ENCODE peak calls at places on chromosomes 13 and 19, in five cellular contexts. One of them, this sample, is unnamed.

GRCh38 chr13:101415358-101416174 is 742 bp downstream of the NALCN start:
- DNase-seq in ovary: no peak
- DNase-seq in neural progenitor cell: peak; percentile 3
- DNase-seq in heart left ventricle: peak; percentile 61
- DNase-seq in astrocyte: no peak
- DNase-seq in this sample: no peak

GRCh38 chr19:1624458-1624857 is 19.2 kb upstream of the UQCR11 start:
- DNase-seq in heart left ventricle: peak; percentile 69
- DNase-seq in neural progenitor cell: peak; percentile 81
- DNase-seq in astrocyte: peak; percentile 15
- DNase-seq in ovary: no peak
- DNase-seq in this sample: peak; percentile 80

GRCh38 chr19:24159707-24160106 is 72.7 kb downstream of the ZNF254 start:
- DNase-seq in astrocyte: peak; percentile 9
- DNase-seq in heart left ventricle: no peak
- DNase-seq in ovary: no peak
- DNase-seq in neural progenitor cell: no peak
- DNase-seq in this sample: no peak

GRCh38 chr13:34458756-34459462 is 483.2 kb upstream of the NBEA start:
- DNase-seq in heart left ventricle: no peak
- DNase-seq in neural progenitor cell: no peak
- DNase-seq in ovary: peak; percentile 12
- DNase-seq in astrocyte: no peak
- DNase-seq in this sample: no peak

GRCh38 chr19:17889609-17890214 is 18.0 kb downstream of the SLC5A5 start:
- DNase-seq in heart left ventricle: no peak
- DNase-seq in neural progenitor cell: peak; percentile 87
- DNase-seq in ovary: no peak
- DNase-seq in astrocyte: peak; percentile 16
- DNase-seq in this sample: no peak

GRCh38 chr13:53131361-53131760 is 102.7 kb downstream of the OLFM4 start:
- DNase-seq in heart left ventricle: no peak
- DNase-seq in astrocyte: no peak
- DNase-seq in neural progenitor cell: no peak
- DNase-seq in ovary: no peak
- DNase-seq in this sample: no peak

GRCh38 chr19:8363803-8364771 is at the start of gene ANGPTL4:
- DNase-seq in heart left ventricle: peak; percentile 84
- DNase-seq in neural progenitor cell: peak; percentile 83
- DNase-seq in ovary: peak; percentile 36
- DNase-seq in astrocyte: peak; percentile 26
- DNase-seq in this sample: peak; percentile 68

GRCh38 chr13:27182844-27183497 is 11.4 kb upstream of the USP12 start:
- DNase-seq in heart left ventricle: peak; percentile 69
- DNase-seq in astrocyte: peak; percentile 91
- DNase-seq in neural progenitor cell: no peak
- DNase-seq in ovary: no peak
- DNase-seq in this sample: peak; percentile 46

GRCh38 chr13:24267801-24268200 is 41.6 kb upstream of the C1QTNF9 start:
- DNase-seq in astrocyte: no peak
- DNase-seq in ovary: no peak
- DNase-seq in heart left ventricle: no peak
- DNase-seq in neural progenitor cell: no peak
- DNase-seq in this sample: no peak

GRCh38 chr13:101283782-101284181 is 132.5 kb downstream of the NALCN start:
- DNase-seq in heart left ventricle: no peak
- DNase-seq in ovary: no peak
- DNase-seq in astrocyte: no peak
- DNase-seq in neural progenitor cell: no peak
- DNase-seq in this sample: no peak

GRCh38 chr13:114224201-114224600 is 10.5 kb upstream of the CDC16 start:
- DNase-seq in astrocyte: no peak
- DNase-seq in heart left ventricle: no peak
- DNase-seq in ovary: no peak
- DNase-seq in neural progenitor cell: no peak
- DNase-seq in this sample: no peak

GRCh38 chr19:46860846-46861690 is at the start of gene ARHGAP35:
- DNase-seq in astrocyte: no peak
- DNase-seq in ovary: no peak
- DNase-seq in neural progenitor cell: no peak
- DNase-seq in heart left ventricle: no peak
- DNase-seq in this sample: no peak

GRCh38 chr13:20230913-20231838 is 943 bp downstream of the GJB6 start:
- DNase-seq in ovary: no peak
- DNase-seq in astrocyte: no peak
- DNase-seq in heart left ventricle: no peak
- DNase-seq in neural progenitor cell: peak; percentile 17
- DNase-seq in this sample: no peak

GRCh38 chr19:294819-295686 is 3.9 kb upstream of the PLPP2 start:
- DNase-seq in heart left ventricle: peak; percentile 73
- DNase-seq in astrocyte: no peak
- DNase-seq in neural progenitor cell: peak; percentile 80
- DNase-seq in ovary: no peak
- DNase-seq in this sample: no peak

GRCh38 chr19:35216833-35217707 is 11.5 kb downstream of the FAM187B start:
- DNase-seq in astrocyte: no peak
- DNase-seq in heart left ventricle: no peak
- DNase-seq in neural progenitor cell: no peak
- DNase-seq in ovary: no peak
- DNase-seq in this sample: no peak

GRCh38 chr19:3655402-3656072 is 28.9 kb upstream of the CACTIN start:
- DNase-seq in heart left ventricle: no peak
- DNase-seq in ovary: peak; percentile 63
- DNase-seq in neural progenitor cell: no peak
- DNase-seq in astrocyte: peak; percentile 91
- DNase-seq in this sample: peak; percentile 44

GRCh38 chr19:14505488-14506239 is 9.7 kb upstream of the GIPC1 start:
- DNase-seq in neural progenitor cell: peak; percentile 70
- DNase-seq in ovary: no peak
- DNase-seq in heart left ventricle: peak; percentile 81
- DNase-seq in astrocyte: peak; percentile 75
- DNase-seq in this sample: peak; percentile 58

GRCh38 chr13:68048802-68049359 is 818.7 kb upstream of the PCDH9 start:
- DNase-seq in ovary: no peak
- DNase-seq in neural progenitor cell: no peak
- DNase-seq in astrocyte: no peak
- DNase-seq in heart left ventricle: no peak
- DNase-seq in this sample: no peak

GRCh38 chr19:2800506-2800905 is 15.2 kb downstream of the THOP1 start:
- DNase-seq in ovary: no peak
- DNase-seq in astrocyte: no peak
- DNase-seq in neural progenitor cell: no peak
- DNase-seq in heart left ventricle: no peak
- DNase-seq in this sample: no peak

GRCh38 chr19:45091031-45091918 is 1.7 kb upstream of the PPP1R37 start:
- DNase-seq in astrocyte: peak; percentile 97
- DNase-seq in ovary: peak; percentile 97
- DNase-seq in neural progenitor cell: peak; percentile 100
- DNase-seq in heart left ventricle: peak; percentile 99
- DNase-seq in this sample: peak; percentile 98

GRCh38 chr19:49343127-49343526 is 7.9 kb downstream of the CD37 start:
- DNase-seq in neural progenitor cell: no peak
- DNase-seq in heart left ventricle: no peak
- DNase-seq in astrocyte: no peak
- DNase-seq in ovary: no peak
- DNase-seq in this sample: no peak

GRCh38 chr13:112343591-112343990 is 32.6 kb upstream of the SPACA7 start:
- DNase-seq in neural progenitor cell: no peak
- DNase-seq in astrocyte: no peak
- DNase-seq in ovary: no peak
- DNase-seq in heart left ventricle: no peak
- DNase-seq in this sample: no peak

GRCh38 chr19:20912973-20913372 is 10.1 kb upstream of the ZNF85 start:
- DNase-seq in ovary: no peak
- DNase-seq in neural progenitor cell: no peak
- DNase-seq in astrocyte: no peak
- DNase-seq in heart left ventricle: no peak
- DNase-seq in this sample: no peak

GRCh38 chr19:35161434-35161743 is 6.9 kb downstream of the FXYD5 start:
- DNase-seq in heart left ventricle: no peak
- DNase-seq in neural progenitor cell: no peak
- DNase-seq in ovary: no peak
- DNase-seq in astrocyte: no peak
- DNase-seq in this sample: no peak

GRCh38 chr19:35959040-35959967 is 23.1 kb downstream of the LRFN3 start:
- DNase-seq in heart left ventricle: peak; percentile 77
- DNase-seq in neural progenitor cell: peak; percentile 58
- DNase-seq in astrocyte: no peak
- DNase-seq in ovary: no peak
- DNase-seq in this sample: peak; percentile 36

GRCh38 chr19:58204566-58204965 is 21.7 kb downstream of the ZNF274 start:
- DNase-seq in ovary: no peak
- DNase-seq in astrocyte: no peak
- DNase-seq in neural progenitor cell: no peak
- DNase-seq in heart left ventricle: no peak
- DNase-seq in this sample: no peak

GRCh38 chr13:35984776-35985453 is 146.3 kb downstream of the DCLK1 start:
- DNase-seq in ovary: no peak
- DNase-seq in heart left ventricle: no peak
- DNase-seq in neural progenitor cell: peak; percentile 67
- DNase-seq in astrocyte: no peak
- DNase-seq in this sample: peak; percentile 84

GRCh38 chr19:5814123-5814839 is 9.4 kb downstream of the NRTN start:
- DNase-seq in astrocyte: no peak
- DNase-seq in ovary: no peak
- DNase-seq in neural progenitor cell: no peak
- DNase-seq in heart left ventricle: no peak
- DNase-seq in this sample: no peak

GRCh38 chr19:14072535-14073231 is at the start of gene MISP3:
- DNase-seq in astrocyte: peak; percentile 40
- DNase-seq in neural progenitor cell: peak; percentile 70
- DNase-seq in ovary: no peak
- DNase-seq in heart left ventricle: peak; percentile 74
- DNase-seq in this sample: peak; percentile 47

GRCh38 chr19:55005684-55006488 is 32.2 kb downstream of the GP6 start:
- DNase-seq in neural progenitor cell: peak; percentile 87
- DNase-seq in astrocyte: peak; percentile 71
- DNase-seq in ovary: no peak
- DNase-seq in heart left ventricle: no peak
- DNase-seq in this sample: peak; percentile 12

GRCh38 chr19:19111967-19112580 is 26.2 kb downstream of the TMEM161A start:
- DNase-seq in heart left ventricle: no peak
- DNase-seq in ovary: no peak
- DNase-seq in astrocyte: no peak
- DNase-seq in neural progenitor cell: no peak
- DNase-seq in this sample: no peak
- H3K4me1 ChIP-seq in heart left ventricle: no peaks in the 10 kb centered on the region
- H3K4me1 ChIP-seq in ovary: peaks cover 14% of the 10 kb centered on the region
- H3K4me1 ChIP-seq in astrocyte: peaks cover 12% of the 10 kb centered on the region
- H3K4me1 ChIP-seq in neural progenitor cell: peaks cover 8% of the 10 kb centered on the region
- H3K4me1 ChIP-seq in this sample: peaks cover 2% of the 10 kb centered on the region

GRCh38 chr19:41156207-41156606 is 36.8 kb upstream of the CYP2S1 start:
- DNase-seq in astrocyte: no peak
- DNase-seq in neural progenitor cell: no peak
- DNase-seq in heart left ventricle: no peak
- DNase-seq in ovary: no peak
- DNase-seq in this sample: no peak
- TF ChIP-seq CTCF in astrocyte: no peak
- TF ChIP-seq CTCF in neural progenitor cell: no peak
- TF ChIP-seq CTCF in heart left ventricle: no peak
- TF ChIP-seq CTCF in ovary: no peak
- TF ChIP-seq CTCF in this sample: no peak

GRCh38 chr13:38210928-38211596 is 138.6 kb upstream of the UFM1 start:
- DNase-seq in neural progenitor cell: no peak
- DNase-seq in heart left ventricle: no peak
- DNase-seq in astrocyte: no peak
- DNase-seq in ovary: no peak
- DNase-seq in this sample: no peak

GRCh38 chr13:38213307-38213706 is 136.3 kb upstream of the UFM1 start:
- DNase-seq in astrocyte: peak; percentile 48
- DNase-seq in heart left ventricle: no peak
- DNase-seq in ovary: no peak
- DNase-seq in neural progenitor cell: no peak
- DNase-seq in this sample: no peak

DNA sequence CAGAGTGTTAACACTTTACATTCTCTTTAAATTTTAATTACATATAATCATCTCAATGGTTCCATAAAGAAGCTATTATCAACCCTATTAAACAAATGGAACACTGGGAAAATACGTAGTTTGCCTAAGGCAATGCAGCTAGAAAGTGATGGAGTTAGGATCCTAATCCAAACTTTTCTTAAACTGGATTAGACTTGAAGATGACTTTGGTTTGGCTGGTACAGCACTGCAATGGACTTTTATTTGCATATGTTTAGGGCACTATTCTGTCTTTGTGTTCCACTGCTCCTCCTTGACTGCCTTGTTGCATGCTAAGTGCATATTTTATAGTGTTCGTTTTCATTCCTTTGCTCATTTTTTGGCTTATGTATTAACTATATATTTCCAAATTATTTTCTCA is 133.5 kb upstream of the UFM1 start:
- DNase-seq in neural progenitor cell: no peak
- DNase-seq in heart left ventricle: no peak
- DNase-seq in astrocyte: no peak
- DNase-seq in ovary: no peak
- DNase-seq in this sample: no peak
- H3K4me1 ChIP-seq in neural progenitor cell: no peaks in the 10 kb centered on the region
- H3K4me1 ChIP-seq in heart left ventricle: no peaks in the 10 kb centered on the region
- H3K4me1 ChIP-seq in astrocyte: no peaks in the 10 kb centered on the region
- H3K4me1 ChIP-seq in ovary: no peaks in the 10 kb centered on the region
- H3K4me1 ChIP-seq in this sample: no peaks in the 10 kb centered on the region

DNA sequence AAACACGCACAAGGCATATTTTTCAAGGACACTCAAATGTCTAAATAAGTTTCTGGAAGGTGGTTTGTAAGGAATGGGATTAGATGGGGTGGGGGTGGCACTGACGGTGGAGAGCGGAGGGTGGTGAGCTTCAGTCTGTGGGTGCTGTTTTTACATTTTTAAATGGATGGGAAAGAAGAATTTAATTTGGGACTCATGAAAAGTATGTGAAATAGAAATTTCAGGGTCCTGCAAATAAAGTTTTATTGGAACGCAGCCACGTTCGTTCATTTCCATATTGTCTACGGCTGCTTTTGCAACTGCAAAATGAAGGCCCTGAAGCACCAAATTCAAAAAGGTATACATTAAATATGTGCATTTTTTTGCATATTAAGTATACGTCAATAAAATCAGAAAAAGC is 9.9 kb downstream of the KANK2 start:
- DNase-seq in heart left ventricle: no peak
- DNase-seq in neural progenitor cell: no peak
- DNase-seq in astrocyte: no peak
- DNase-seq in ovary: no peak
- DNase-seq in this sample: no peak
- TF ChIP-seq CTCF in heart left ventricle: no peak
- TF ChIP-seq CTCF in neural progenitor cell: no peak
- TF ChIP-seq CTCF in astrocyte: no peak
- TF ChIP-seq CTCF in ovary: no peak
- TF ChIP-seq CTCF in this sample: no peak

DNA sequence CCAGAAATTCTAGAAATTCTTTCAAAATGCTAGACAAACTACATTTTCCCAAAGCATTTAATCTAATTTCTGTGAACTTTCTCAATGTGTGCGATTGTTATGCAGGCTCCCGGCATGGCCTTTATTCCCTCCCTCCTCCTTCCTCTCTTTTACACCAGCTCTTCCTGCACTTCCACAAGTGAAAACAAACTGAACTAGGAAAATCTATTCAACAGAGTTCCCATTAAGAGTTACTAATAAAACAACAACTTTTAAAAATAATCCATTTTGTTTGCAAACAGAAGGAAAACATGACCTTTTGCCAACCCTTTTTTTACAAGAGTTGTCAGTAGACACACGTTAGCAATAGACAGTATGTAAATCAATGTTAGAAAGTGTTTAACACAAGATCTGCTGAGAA is 98.2 kb downstream of the FOXO1 start:
- DNase-seq in neural progenitor cell: no peak
- DNase-seq in heart left ventricle: no peak
- DNase-seq in ovary: no peak
- DNase-seq in astrocyte: no peak
- DNase-seq in this sample: no peak
- H3K4me1 ChIP-seq in neural progenitor cell: peaks cover 3% of the 10 kb centered on the region
- H3K4me1 ChIP-seq in heart left ventricle: peaks cover 25% of the 10 kb centered on the region
- H3K4me1 ChIP-seq in ovary: peaks cover 51% of the 10 kb centered on the region
- H3K4me1 ChIP-seq in astrocyte: no peaks in the 10 kb centered on the region
- H3K4me1 ChIP-seq in this sample: peaks cover 5% of the 10 kb centered on the region

This sample was measured in BE2C.